ENCODE peak calls at places on chromosome 2, in four cellular contexts. One of them, this sample, is unnamed.

GRCh38 chr2:227016894-227017293 is 147.1 kb downstream of the COL4A4 start:
- DNase-seq in HL-60: no peak
- DNase-seq in K562: no peak
- DNase-seq in GM12878: no peak
- DNase-seq in this sample: no peak

GRCh38 chr2:113826346-113827285 is 63.3 kb upstream of the ACTR3 start:
- DNase-seq in HL-60: no peak
- DNase-seq in K562: no peak
- DNase-seq in GM12878: no peak
- DNase-seq in this sample: no peak

GRCh38 chr2:156784034-156784433 is 347.9 kb downstream of the GPD2 start:
- DNase-seq in HL-60: no peak
- DNase-seq in K562: no peak
- DNase-seq in GM12878: no peak
- DNase-seq in this sample: no peak

GRCh38 chr2:106566050-106566449 is 78.9 kb downstream of the CD8B2 start:
- DNase-seq in HL-60: no peak
- DNase-seq in K562: no peak
- DNase-seq in GM12878: no peak
- DNase-seq in this sample: no peak

GRCh38 chr2:20758997-20759396 is 63.9 kb downstream of the LDAH start:
- DNase-seq in HL-60: no peak
- DNase-seq in K562: no peak
- DNase-seq in GM12878: no peak
- DNase-seq in this sample: no peak

GRCh38 chr2:8119782-8120551 is 561.9 kb upstream of the ID2 start:
- DNase-seq in HL-60: no peak
- DNase-seq in K562: no peak
- DNase-seq in GM12878: peak; percentile 4
- DNase-seq in this sample: no peak

GRCh38 chr2:30266705-30267104 is 35.4 kb downstream of the LBH start:
- DNase-seq in HL-60: no peak
- DNase-seq in K562: no peak
- DNase-seq in GM12878: no peak
- DNase-seq in this sample: no peak

GRCh38 chr2:206543073-206543472 is 99.2 kb upstream of the FAM237A start:
- DNase-seq in HL-60: no peak
- DNase-seq in K562: no peak
- DNase-seq in GM12878: no peak
- DNase-seq in this sample: no peak

GRCh38 chr2:63661076-63661475 is 72.3 kb downstream of the MDH1 start:
- DNase-seq in HL-60: no peak
- DNase-seq in K562: no peak
- DNase-seq in GM12878: no peak
- DNase-seq in this sample: no peak

GRCh38 chr2:61257446-61257845 is 95.5 kb downstream of the C2orf74 start:
- DNase-seq in HL-60: no peak
- DNase-seq in K562: no peak
- DNase-seq in GM12878: no peak
- DNase-seq in this sample: no peak

GRCh38 chr2:15890936-15891905 is 49.1 kb upstream of the MYCN start:
- DNase-seq in HL-60: no peak
- DNase-seq in K562: no peak
- DNase-seq in GM12878: no peak
- DNase-seq in this sample: no peak

GRCh38 chr2:217920879-217921603 is 81.8 kb downstream of the TNS1 start:
- DNase-seq in HL-60: no peak
- DNase-seq in K562: no peak
- DNase-seq in GM12878: no peak
- DNase-seq in this sample: no peak

GRCh38 chr2:234025475-234025874 is 25.0 kb upstream of the SPP2 start:
- DNase-seq in HL-60: no peak
- DNase-seq in K562: no peak
- DNase-seq in GM12878: peak; percentile 20
- DNase-seq in this sample: peak; percentile 43

GRCh38 chr2:16561676-16562075 is 104.0 kb downstream of the CYRIA start:
- DNase-seq in HL-60: no peak
- DNase-seq in K562: no peak
- DNase-seq in GM12878: no peak
- DNase-seq in this sample: no peak

GRCh38 chr2:6941299-6942046 is 24.3 kb downstream of the RNF144A start:
- DNase-seq in HL-60: no peak
- DNase-seq in K562: no peak
- DNase-seq in GM12878: no peak
- DNase-seq in this sample: no peak

GRCh38 chr2:190582761-190583506 is 48.4 kb upstream of the NEMP2 start:
- DNase-seq in HL-60: no peak
- DNase-seq in K562: no peak
- DNase-seq in GM12878: peak; percentile 45
- DNase-seq in this sample: no peak

GRCh38 chr2:181746844-181747243 is 66.5 kb upstream of the NEUROD1 start:
- DNase-seq in HL-60: no peak
- DNase-seq in K562: no peak
- DNase-seq in GM12878: no peak
- DNase-seq in this sample: no peak

GRCh38 chr2:235551965-235552364 is 58.1 kb downstream of the AGAP1 start:
- DNase-seq in HL-60: no peak
- DNase-seq in K562: peak; percentile 28
- DNase-seq in GM12878: no peak
- DNase-seq in this sample: no peak

GRCh38 chr2:67516899-67517530 is 119.9 kb downstream of the ETAA1 start:
- DNase-seq in HL-60: no peak
- DNase-seq in K562: no peak
- DNase-seq in GM12878: no peak
- DNase-seq in this sample: no peak

GRCh38 chr2:75481041-75481836 is 79.5 kb downstream of the EVA1A start:
- DNase-seq in HL-60: no peak
- DNase-seq in K562: no peak
- DNase-seq in GM12878: no peak
- DNase-seq in this sample: no peak

GRCh38 chr2:166653185-166653813 is 159.2 kb upstream of the SCN7A start:
- DNase-seq in HL-60: no peak
- DNase-seq in K562: no peak
- DNase-seq in GM12878: no peak
- DNase-seq in this sample: no peak

GRCh38 chr2:24702800-24703199 is 90.4 kb downstream of the PTRHD1 start:
- DNase-seq in HL-60: no peak
- DNase-seq in K562: no peak
- DNase-seq in GM12878: no peak
- DNase-seq in this sample: no peak

GRCh38 chr2:529425-529824 is 147.8 kb downstream of the TMEM18 start:
- DNase-seq in HL-60: no peak
- DNase-seq in K562: no peak
- DNase-seq in GM12878: no peak
- DNase-seq in this sample: no peak

GRCh38 chr2:109162999-109163398 is 34.0 kb downstream of the SH3RF3 start:
- DNase-seq in HL-60: no peak
- DNase-seq in K562: no peak
- DNase-seq in GM12878: no peak
- DNase-seq in this sample: no peak

GRCh38 chr2:5549061-5549601 is 143.1 kb upstream of the SOX11 start:
- DNase-seq in HL-60: no peak
- DNase-seq in K562: no peak
- DNase-seq in GM12878: no peak
- DNase-seq in this sample: no peak

GRCh38 chr2:207394812-207395534 is 134.8 kb upstream of the CREB1 start:
- DNase-seq in HL-60: no peak
- DNase-seq in K562: peak; percentile 52
- DNase-seq in GM12878: no peak
- DNase-seq in this sample: no peak

GRCh38 chr2:71620851-71621251 is 167.5 kb downstream of the DYSF start:
- DNase-seq in HL-60: no peak
- DNase-seq in K562: no peak
- DNase-seq in GM12878: no peak
- DNase-seq in this sample: no peak

GRCh38 chr2:119744335-119744939 is 15.3 kb upstream of the PTPN4 start:
- DNase-seq in HL-60: no peak
- DNase-seq in K562: no peak
- DNase-seq in GM12878: no peak
- DNase-seq in this sample: no peak

GRCh38 chr2:23280401-23280800 is 104.6 kb upstream of the KLHL29 start:
- DNase-seq in HL-60: no peak
- DNase-seq in K562: no peak
- DNase-seq in GM12878: no peak
- DNase-seq in this sample: no peak

GRCh38 chr2:177622516-177622915 is 229.9 kb downstream of the AGPS start:
- DNase-seq in HL-60: no peak
- DNase-seq in K562: no peak
- DNase-seq in GM12878: no peak
- DNase-seq in this sample: no peak

GRCh38 chr2:1972948-1973347 is 228.6 kb upstream of the PXDN start:
- DNase-seq in HL-60: no peak
- DNase-seq in K562: no peak
- DNase-seq in GM12878: no peak
- DNase-seq in this sample: no peak

GRCh38 chr2:102783506-102784189 is 21.8 kb downstream of the TMEM182 start:
- DNase-seq in HL-60: no peak
- DNase-seq in K562: no peak
- DNase-seq in GM12878: no peak
- DNase-seq in this sample: no peak

GRCh38 chr2:49332415-49332814 is 178.1 kb upstream of the FSHR start:
- DNase-seq in HL-60: no peak
- DNase-seq in K562: no peak
- DNase-seq in GM12878: no peak
- DNase-seq in this sample: no peak

GRCh38 chr2:39484206-39484605 is 47.1 kb upstream of the MAP4K3 start:
- DNase-seq in HL-60: no peak
- DNase-seq in K562: no peak
- DNase-seq in GM12878: no peak
- DNase-seq in this sample: no peak

DNA sequence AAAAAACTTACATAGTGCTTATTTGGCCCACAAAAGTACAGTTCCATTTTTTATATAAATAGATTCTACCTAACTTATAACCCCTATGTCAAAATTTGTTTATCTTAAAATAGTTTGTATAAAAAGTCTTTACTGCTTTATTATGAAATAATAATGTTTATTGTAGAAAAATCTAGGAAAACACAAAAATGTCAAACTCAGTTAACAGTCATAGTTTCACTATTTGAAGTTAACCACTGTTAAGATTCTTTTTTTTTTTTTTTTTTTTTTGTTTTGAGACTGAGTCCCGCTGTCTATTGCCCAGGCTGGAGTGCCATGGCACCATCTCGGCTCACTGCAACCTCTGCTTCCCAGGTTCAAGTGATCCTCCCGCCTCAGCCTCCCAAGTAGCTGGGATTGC is 26.5 kb upstream of the ABI2 start:
- DNase-seq in HL-60: no peak
- DNase-seq in K562: no peak
- DNase-seq in GM12878: no peak
- DNase-seq in this sample: no peak
- TF ChIP-seq POLR2AphosphoS5 in HL-60: no peak
- TF ChIP-seq POLR2AphosphoS5 in K562: no peak
- TF ChIP-seq POLR2AphosphoS5 in GM12878: no peak
- TF ChIP-seq POLR2AphosphoS5 in this sample: no peak

DNA sequence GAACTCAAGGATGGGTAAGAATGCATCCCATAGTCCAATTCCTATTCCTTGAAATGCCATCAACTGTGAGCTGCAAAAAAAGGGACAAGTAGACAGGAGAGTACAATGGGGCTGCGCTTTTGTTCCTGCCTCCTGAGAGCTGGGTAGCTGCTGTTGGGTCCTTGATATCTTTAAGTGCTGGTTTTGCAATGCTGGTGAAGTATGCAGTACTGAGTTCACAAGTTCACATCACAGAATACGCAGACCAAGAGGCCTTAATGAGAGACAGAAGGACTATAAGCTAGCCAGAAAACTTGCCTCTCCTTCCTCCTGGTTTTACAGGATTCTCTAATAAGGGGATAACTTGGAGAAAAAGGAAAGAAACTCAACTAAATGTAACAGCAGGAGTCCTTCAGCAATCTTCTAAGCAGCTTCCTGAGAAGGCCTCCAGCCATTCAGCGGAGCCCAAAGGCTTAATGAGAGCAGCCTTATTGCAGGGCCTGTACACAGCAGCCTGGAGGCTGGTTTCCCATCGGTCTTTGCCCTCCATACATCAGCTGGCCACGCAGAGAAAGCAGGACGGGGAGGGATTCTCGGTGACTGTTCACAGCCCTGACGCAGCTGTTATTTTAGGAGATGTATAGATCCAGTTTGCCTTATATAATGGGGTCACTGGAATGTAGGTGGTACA is 293.1 kb downstream of the CDCA7 start:
- DNase-seq in HL-60: no peak
- DNase-seq in K562: no peak
- DNase-seq in GM12878: no peak
- DNase-seq in this sample: no peak
- TF ChIP-seq SPI1 in HL-60: no peak
- TF ChIP-seq SPI1 in K562: no peak
- TF ChIP-seq SPI1 in GM12878: no peak
- TF ChIP-seq SPI1 in this sample: no peak

GRCh38 chr2:161332568-161332967 is 24.3 kb downstream of the PSMD14 start:
- DNase-seq in HL-60: no peak
- DNase-seq in K562: no peak
- DNase-seq in GM12878: no peak
- DNase-seq in this sample: no peak
- TF ChIP-seq POLR2AphosphoS5 in HL-60: no peak
- TF ChIP-seq POLR2AphosphoS5 in K562: no peak
- TF ChIP-seq POLR2AphosphoS5 in GM12878: no peak
- TF ChIP-seq POLR2AphosphoS5 in this sample: no peak

DNA sequence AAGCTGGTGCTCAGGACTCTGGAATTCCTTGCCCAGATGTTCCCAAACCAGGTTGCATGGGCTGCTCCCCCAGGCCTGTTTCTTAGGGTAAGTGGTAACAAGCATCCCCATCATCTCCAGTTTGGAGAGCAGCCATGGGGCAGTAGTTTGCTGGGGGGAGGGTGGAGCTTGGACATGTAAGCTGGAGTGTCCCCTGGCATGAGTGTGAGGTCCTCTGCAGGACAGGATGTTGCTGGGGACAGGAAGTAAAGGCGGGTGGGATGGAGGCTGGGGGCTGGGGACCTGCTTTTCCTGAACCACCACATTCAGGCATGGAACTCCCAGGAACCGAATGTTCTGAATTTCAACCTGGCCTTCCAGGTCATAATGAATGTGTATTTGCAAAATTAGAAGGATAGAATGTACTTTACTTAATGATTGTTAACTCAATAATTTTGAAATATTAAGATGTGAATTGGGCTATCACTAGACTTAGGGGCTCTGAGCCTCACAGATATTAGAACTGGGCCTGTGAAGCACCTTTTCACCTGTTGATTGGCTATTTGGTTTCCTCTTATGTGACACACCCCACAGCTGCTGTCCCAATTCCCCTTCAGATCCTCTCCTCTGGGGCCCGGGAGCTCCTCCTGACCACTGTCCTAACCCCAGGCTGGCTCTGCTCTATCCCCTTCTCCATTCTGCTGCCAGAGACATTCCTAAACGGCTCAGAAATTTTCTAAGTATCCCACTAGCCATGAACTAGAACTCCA is 66.4 kb upstream of the EPAS1 start:
- DNase-seq in HL-60: no peak
- DNase-seq in K562: no peak
- DNase-seq in GM12878: no peak
- DNase-seq in this sample: no peak
- TF ChIP-seq SPI1 in HL-60: no peak
- TF ChIP-seq SPI1 in K562: no peak
- TF ChIP-seq SPI1 in GM12878: no peak
- TF ChIP-seq SPI1 in this sample: no peak